ENCODE peak calls at places on chromosome 19, in five cellular contexts. F is endothelial cell of umbilical vein, I is tibial nerve, Q is HCT116, C is stomach. D is an unnamed sample. For H3K4me1, the result is how much of the 10 kb centered on the place peaks cover.

GRCh38 chr19:6947745-6948144 is 60.4 kb downstream of the ADGRE1 start:
- DNase-seq in F (peak), I (no peak), Q (peak), C (no peak), D (peak)

GRCh38 chr19:58035863-58036262 is 2.0 kb downstream of the ZSCAN1 start:
- DNase-seq in F (no peak), I (no peak), Q (no peak), C (no peak), D (no peak)

GRCh38 chr19:49387936-49388372 is at the start of gene KASH5:
- DNase-seq in F (peak), I (peak), Q (no peak), C (peak), D (peak)

GRCh38 chr19:28213476-28214082 is 999.4 kb downstream of the UQCRFS1 start:
- DNase-seq in F (no peak), I (no peak), Q (no peak), C (no peak), D (no peak)

GRCh38 chr19:43782689-43783231 is 2.0 kb upstream of the KCNN4 start:
- DNase-seq in F (no peak), I (no peak), Q (no peak), C (peak), D (no peak)

GRCh38 chr19:39745645-39746044 is 7.8 kb upstream of the CLC start:
- DNase-seq in F (no peak), I (no peak), Q (no peak), C (no peak), D (no peak)

GRCh38 chr19:4343845-4344713 is 717 bp downstream of the MPND start:
- DNase-seq in F (no peak), I (no peak), Q (no peak), C (no peak), D (peak)

GRCh38 chr19:11418518-11419506 is at the start of gene RGL3:
- DNase-seq in F (no peak), I (no peak), Q (no peak), C (peak), D (peak)

GRCh38 chr19:16447015-16447384 is 24.8 kb downstream of the EPS15L1 start:
- DNase-seq in F (no peak), I (peak), Q (no peak), C (peak), D (peak)

GRCh38 chr19:47512183-47512947 is 2.5 kb downstream of the NAPA start:
- DNase-seq in F (no peak), I (no peak), Q (no peak), C (peak), D (peak)

GRCh38 chr19:41192574-41193419 is at the start of gene CYP2S1:
- DNase-seq in F (no peak), I (no peak), Q (peak), C (peak), D (no peak)

GRCh38 chr19:7676376-7676775 is 514 bp upstream of the MCEMP1 start:
- DNase-seq in F (no peak), I (no peak), Q (no peak), C (no peak), D (no peak)

GRCh38 chr19:53034948-53035675 is 9.4 kb upstream of the ERVV-2 start:
- DNase-seq in F (no peak), I (no peak), Q (no peak), C (no peak), D (no peak)

GRCh38 chr19:53394522-53394973 is 401 bp upstream of the ZNF765 start:
- DNase-seq in F (no peak), I (peak), Q (no peak), C (peak), D (peak)

GRCh38 chr19:12841094-12841493 is 2.8 kb downstream of the MAST1 start:
- DNase-seq in F (no peak), I (no peak), Q (no peak), C (no peak), D (peak)

GRCh38 chr19:4089400-4089908 is 22.8 kb upstream of the ZBTB7A start:
- DNase-seq in F (no peak), I (no peak), Q (no peak), C (no peak), D (no peak)

GRCh38 chr19:14830702-14831101 is 4.3 kb downstream of the OR7A5 start:
- DNase-seq in F (no peak), I (no peak), Q (no peak), C (no peak), D (peak)

GRCh38 chr19:4090351-4091220 is 23.9 kb upstream of the ZBTB7A start:
- DNase-seq in F (no peak), I (no peak), Q (no peak), C (no peak), D (no peak)

GRCh38 chr19:15300533-15301194 is 31.7 kb downstream of the BRD4 start:
- DNase-seq in F (no peak), I (no peak), Q (no peak), C (no peak), D (no peak)

GRCh38 chr19:55119053-55119452 is 1.6 kb upstream of the PPP1R12C start:
- DNase-seq in F (no peak), I (no peak), Q (no peak), C (no peak), D (no peak)

GRCh38 chr19:12720851-12721655 is 2.7 kb downstream of the TNPO2 start:
- DNase-seq in F (no peak), I (no peak), Q (no peak), C (no peak), D (peak)

GRCh38 chr19:46660008-46660517 is 919 bp downstream of the DACT3 start:
- DNase-seq in F (no peak), I (no peak), Q (no peak), C (no peak), D (no peak)

GRCh38 chr19:55041627-55042343 is 3.7 kb upstream of the GP6 start:
- DNase-seq in F (peak), I (no peak), Q (no peak), C (no peak), D (no peak)

GRCh38 chr19:52138614-52139290 is 986 bp downstream of the ZNF616 start:
- DNase-seq in F (no peak), I (no peak), Q (no peak), C (no peak), D (peak)

GRCh38 chr19:7977021-7977722 is 28.3 kb downstream of the ELAVL1 start:
- DNase-seq in F (no peak), I (no peak), Q (no peak), C (no peak), D (no peak)

GRCh38 chr19:18733196-18733647 is 49.7 kb downstream of the CRTC1 start:
- DNase-seq in F (no peak), I (no peak), Q (no peak), C (peak), D (no peak)

GRCh38 chr19:18731562-18732008 is 48.1 kb downstream of the CRTC1 start:
- DNase-seq in F (no peak), I (no peak), Q (no peak), C (peak), D (no peak)

GRCh38 chr19:18730885-18731513 is 47.5 kb downstream of the CRTC1 start:
- DNase-seq in F (no peak), I (no peak), Q (no peak), C (no peak), D (no peak)

GRCh38 chr19:18726846-18727245 is 43.4 kb downstream of the CRTC1 start:
- DNase-seq in F (no peak), I (no peak), Q (no peak), C (no peak), D (no peak)

DNA sequence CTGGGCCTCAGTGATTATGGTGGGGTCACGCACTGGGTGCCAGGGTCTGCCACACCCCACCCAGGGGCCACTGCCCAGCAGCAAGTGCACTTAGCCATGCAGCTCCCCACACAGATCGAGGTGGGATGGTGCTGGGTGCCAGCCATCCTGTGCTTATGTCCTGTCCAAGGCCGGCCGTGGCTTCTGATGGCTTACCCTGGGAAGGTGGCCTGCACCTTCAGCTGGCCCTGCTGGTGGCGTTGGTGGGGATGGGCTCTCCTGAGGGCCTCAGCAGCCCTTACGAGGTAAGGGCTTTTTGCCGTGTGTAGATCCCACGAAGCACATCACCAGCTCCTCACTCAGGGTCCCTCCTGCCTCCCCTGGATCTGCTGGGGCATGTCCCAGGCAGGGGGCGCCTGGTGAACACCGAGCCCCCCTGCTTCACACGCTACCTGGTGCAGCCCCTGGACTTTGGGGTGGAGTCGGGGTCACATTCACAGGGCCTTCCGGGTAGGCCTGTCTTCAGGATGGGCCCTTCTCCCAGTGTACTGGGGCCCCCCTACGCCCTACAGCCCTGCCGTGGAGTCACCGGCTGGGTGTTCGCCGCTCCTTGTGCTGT is 46.6 kb downstream of the CRTC1 start:
- DNase-seq in F (no peak), I (no peak), Q (no peak), C (no peak), D (no peak)
- TF ChIP-seq POLR2A in F (no peak), I (no peak), Q (no peak), C (no peak), D (no peak)

GRCh38 chr19:50558449-50558848 is 9.8 kb downstream of the LRRC4B start:
- DNase-seq in F (no peak), I (no peak), Q (no peak), C (no peak), D (no peak)
- H3K4me1 ChIP-seq in F (under half), I (under half), Q (under half), C (under half), D (under half)

GRCh38 chr19:17942582-17943283 is 9.9 kb downstream of the CCDC124 start:
- DNase-seq in F (no peak), I (no peak), Q (no peak), C (no peak), D (no peak)
- H3K4me3 ChIP-seq in F (no peak), I (no peak), Q (no peak), C (no peak), D (no peak)

DNA sequence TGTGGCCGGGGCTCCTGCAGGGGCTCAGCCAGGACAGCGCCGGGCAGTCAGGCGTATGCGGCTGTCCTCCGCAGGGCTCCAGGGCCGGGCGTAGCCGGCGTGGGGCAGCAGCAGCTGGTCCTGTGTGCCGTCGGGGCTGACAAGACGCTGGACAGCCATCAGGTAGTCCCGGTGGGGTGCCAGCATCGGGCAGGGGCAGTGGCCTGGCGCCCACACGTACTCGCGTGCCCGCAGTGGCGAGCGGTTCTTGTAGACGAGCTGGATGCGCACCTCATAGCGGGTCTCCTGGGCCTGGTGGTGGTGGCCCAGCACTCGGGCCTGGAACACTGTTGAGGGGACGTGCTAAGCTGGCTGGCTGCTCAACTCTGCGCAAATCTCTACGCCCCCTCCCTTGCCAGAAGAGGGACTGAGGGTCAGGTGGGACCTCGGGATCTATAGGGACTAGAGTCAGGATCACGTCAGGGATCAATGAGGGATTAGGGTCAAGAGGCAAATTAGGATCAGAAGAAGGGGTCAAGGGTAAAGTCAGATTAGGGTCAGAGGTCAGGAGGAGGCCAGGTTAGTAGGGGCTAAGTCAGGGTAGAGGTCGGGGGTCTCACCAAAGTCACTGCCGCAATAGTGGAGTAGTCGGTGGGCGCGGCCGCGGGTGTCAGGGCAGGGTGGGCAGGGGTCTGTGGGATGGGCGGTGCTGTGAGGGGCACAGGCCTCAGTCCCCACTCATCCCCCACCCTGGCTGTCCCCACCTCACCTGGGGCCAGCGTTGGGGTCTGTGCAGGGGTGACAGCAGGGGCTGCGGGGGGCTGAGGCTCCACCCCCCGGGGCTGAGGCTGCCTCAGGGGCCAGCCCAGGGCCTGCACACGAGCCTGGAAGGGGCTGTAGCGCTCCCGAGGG is 6.6 kb downstream of the ADAMTSL5 start:
- DNase-seq in F (no peak), I (no peak), Q (no peak), C (no peak), D (no peak)
- TF ChIP-seq POLR2A in F (no peak), I (no peak), Q (no peak), C (no peak), D (no peak)

GRCh38 chr19:36112678-36113077 is 1.7 kb downstream of the OVOL3 start:
- DNase-seq in F (no peak), I (no peak), Q (no peak), C (no peak), D (no peak)
- H3K4me1 ChIP-seq in F (under half), I (under half), Q (under half), C (under half), D (under half)

D was measured in adrenal gland.